ENCODE peak calls at places on chromosomes 4 and X, in six cellular contexts. One of them, this sample, is unnamed.

GRCh38 chr4:17854076-17854475 is 43.3 kb downstream of the NCAPG start:
- DNase-seq in fibroblast of the aortic adventitia: no peak
- DNase-seq in colonic mucosa: no peak
- DNase-seq in A673: peak
- DNase-seq in HepG2: no peak
- DNase-seq in lower leg skin: no peak
- DNase-seq in this sample: no peak

GRCh38 chr4:153488006-153488718 is 22.0 kb downstream of the TMEM131L start:
- DNase-seq in HepG2: no peak
- DNase-seq in A673: no peak
- DNase-seq in fibroblast of the aortic adventitia: peak
- DNase-seq in colonic mucosa: no peak
- DNase-seq in lower leg skin: no peak
- DNase-seq in this sample: peak

GRCh38 chrX:17547658-17548057 is 172.7 kb downstream of the NHS start:
- DNase-seq in HepG2: peak
- DNase-seq in lower leg skin: peak
- DNase-seq in fibroblast of the aortic adventitia: peak
- DNase-seq in colonic mucosa: peak
- DNase-seq in A673: no peak
- DNase-seq in this sample: peak

GRCh38 chrX:68238568-68238967 is 194.7 kb downstream of the OPHN1 start:
- DNase-seq in fibroblast of the aortic adventitia: no peak
- DNase-seq in HepG2: no peak
- DNase-seq in A673: peak
- DNase-seq in colonic mucosa: no peak
- DNase-seq in lower leg skin: no peak
- DNase-seq in this sample: peak

GRCh38 chrX:47169726-47170515 is 23.7 kb upstream of the UBA1 start:
- DNase-seq in colonic mucosa: no peak
- DNase-seq in fibroblast of the aortic adventitia: peak
- DNase-seq in HepG2: no peak
- DNase-seq in lower leg skin: peak
- DNase-seq in A673: no peak
- DNase-seq in this sample: no peak

GRCh38 chrX:48045410-48046311 is 25.8 kb downstream of the ZNF630 start:
- DNase-seq in lower leg skin: no peak
- DNase-seq in colonic mucosa: peak
- DNase-seq in A673: peak
- DNase-seq in HepG2: peak
- DNase-seq in fibroblast of the aortic adventitia: peak
- DNase-seq in this sample: peak

GRCh38 chr4:141871086-141871485 is 234.7 kb downstream of the IL15 start:
- DNase-seq in HepG2: no peak
- DNase-seq in fibroblast of the aortic adventitia: peak
- DNase-seq in colonic mucosa: no peak
- DNase-seq in lower leg skin: no peak
- DNase-seq in A673: no peak
- DNase-seq in this sample: peak

GRCh38 chrX:34559325-34559724 is 97.8 kb downstream of the TMEM47 start:
- DNase-seq in HepG2: no peak
- DNase-seq in lower leg skin: no peak
- DNase-seq in colonic mucosa: no peak
- DNase-seq in fibroblast of the aortic adventitia: peak
- DNase-seq in A673: peak
- DNase-seq in this sample: peak

GRCh38 chr4:114373508-114373907 is 225.1 kb upstream of the UGT8 start:
- DNase-seq in HepG2: no peak
- DNase-seq in lower leg skin: no peak
- DNase-seq in colonic mucosa: no peak
- DNase-seq in fibroblast of the aortic adventitia: no peak
- DNase-seq in A673: no peak
- DNase-seq in this sample: no peak

GRCh38 chr4:151358266-151358665 is 32.9 kb upstream of the SH3D19 start:
- DNase-seq in HepG2: no peak
- DNase-seq in colonic mucosa: no peak
- DNase-seq in fibroblast of the aortic adventitia: peak
- DNase-seq in lower leg skin: no peak
- DNase-seq in A673: no peak
- DNase-seq in this sample: peak

GRCh38 chr4:26864904-26865303 is 4.3 kb downstream of the STIM2 start:
- DNase-seq in A673: no peak
- DNase-seq in fibroblast of the aortic adventitia: no peak
- DNase-seq in HepG2: no peak
- DNase-seq in lower leg skin: no peak
- DNase-seq in colonic mucosa: no peak
- DNase-seq in this sample: no peak
- H3K4me3 ChIP-seq in A673: no peak
- H3K4me3 ChIP-seq in fibroblast of the aortic adventitia: no peak
- H3K4me3 ChIP-seq in HepG2: no peak
- H3K4me3 ChIP-seq in lower leg skin: no peak
- H3K4me3 ChIP-seq in colonic mucosa: no peak
- H3K4me3 ChIP-seq in this sample: no peak

GRCh38 chr4:95106408-95106928 is 348.7 kb downstream of the BMPR1B start:
- DNase-seq in HepG2: no peak
- DNase-seq in lower leg skin: no peak
- DNase-seq in A673: no peak
- DNase-seq in fibroblast of the aortic adventitia: peak
- DNase-seq in colonic mucosa: no peak
- DNase-seq in this sample: peak
- TF ChIP-seq CTCF in HepG2: no peak
- TF ChIP-seq CTCF in lower leg skin: no peak
- TF ChIP-seq CTCF in A673: no peak
- TF ChIP-seq CTCF in fibroblast of the aortic adventitia: no peak
- TF ChIP-seq CTCF in colonic mucosa: no peak
- TF ChIP-seq CTCF in this sample: no peak

GRCh38 chrX:15956684-15957083 is 102.1 kb upstream of the AP1S2 start:
- DNase-seq in A673: peak
- DNase-seq in fibroblast of the aortic adventitia: no peak
- DNase-seq in colonic mucosa: no peak
- DNase-seq in HepG2: no peak
- DNase-seq in lower leg skin: no peak
- DNase-seq in this sample: peak
- H3K4me3 ChIP-seq in A673: no peak
- H3K4me3 ChIP-seq in fibroblast of the aortic adventitia: no peak
- H3K4me3 ChIP-seq in colonic mucosa: no peak
- H3K4me3 ChIP-seq in HepG2: no peak
- H3K4me3 ChIP-seq in lower leg skin: no peak
- H3K4me3 ChIP-seq in this sample: no peak

DNA sequence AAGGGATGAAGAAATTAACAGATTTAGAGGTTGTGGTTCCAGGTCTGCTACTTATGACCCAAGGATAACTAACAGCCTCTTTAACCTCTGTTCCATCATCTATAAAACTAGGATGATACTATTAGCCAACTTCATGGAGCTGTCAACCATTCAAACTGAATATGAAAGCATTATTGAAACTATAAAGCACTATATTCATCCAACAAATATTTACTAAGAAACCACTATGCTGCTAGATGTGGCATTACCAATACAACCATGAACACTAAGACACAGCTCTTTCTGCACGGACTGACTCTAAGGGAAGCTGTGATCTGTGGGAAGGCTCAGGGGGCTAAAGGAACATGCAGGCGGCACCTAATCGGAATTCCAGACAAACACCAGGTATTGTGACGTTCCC is 66.0 kb downstream of the APBB2 start:
- DNase-seq in A673: no peak
- DNase-seq in HepG2: no peak
- DNase-seq in fibroblast of the aortic adventitia: no peak
- DNase-seq in lower leg skin: no peak
- DNase-seq in colonic mucosa: no peak
- DNase-seq in this sample: no peak
- TF ChIP-seq CTCF in A673: no peak
- TF ChIP-seq CTCF in HepG2: no peak
- TF ChIP-seq CTCF in fibroblast of the aortic adventitia: no peak
- TF ChIP-seq CTCF in lower leg skin: no peak
- TF ChIP-seq CTCF in colonic mucosa: no peak
- TF ChIP-seq CTCF in this sample: no peak

DNA sequence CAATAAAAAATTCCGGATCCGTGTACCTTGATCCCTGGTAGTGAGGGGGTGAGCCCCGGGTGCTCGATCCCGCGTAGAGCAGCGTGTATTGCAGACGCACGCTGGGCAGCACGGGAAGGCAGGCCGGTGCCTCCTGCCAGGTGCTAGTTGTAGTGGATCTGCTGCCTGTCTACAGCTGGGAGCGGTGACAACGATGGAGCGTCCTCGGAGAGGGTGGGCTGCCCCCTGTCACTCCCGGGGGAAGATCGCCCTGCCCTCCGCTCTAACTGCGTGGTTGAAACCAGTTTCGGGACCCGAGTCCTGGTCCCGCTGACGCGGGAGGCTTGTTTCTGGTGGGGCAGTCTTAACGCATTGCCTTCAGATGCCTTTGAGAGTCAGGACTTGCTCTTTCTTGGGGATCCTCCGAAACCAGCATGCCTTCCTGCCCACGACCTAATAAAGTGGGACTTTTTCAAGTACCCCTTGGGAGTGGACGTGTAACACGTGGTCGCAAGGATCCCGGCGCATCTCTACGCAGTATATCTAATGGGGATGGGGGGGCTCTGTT is 2.7 kb upstream of the NKX6-1 start:
- DNase-seq in fibroblast of the aortic adventitia: no peak
- DNase-seq in A673: no peak
- DNase-seq in HepG2: no peak
- DNase-seq in lower leg skin: no peak
- DNase-seq in colonic mucosa: no peak
- DNase-seq in this sample: no peak
- H3K4me3 ChIP-seq in fibroblast of the aortic adventitia: no peak
- H3K4me3 ChIP-seq in A673: no peak
- H3K4me3 ChIP-seq in HepG2: no peak
- H3K4me3 ChIP-seq in lower leg skin: no peak
- H3K4me3 ChIP-seq in colonic mucosa: no peak
- H3K4me3 ChIP-seq in this sample: no peak

DNA sequence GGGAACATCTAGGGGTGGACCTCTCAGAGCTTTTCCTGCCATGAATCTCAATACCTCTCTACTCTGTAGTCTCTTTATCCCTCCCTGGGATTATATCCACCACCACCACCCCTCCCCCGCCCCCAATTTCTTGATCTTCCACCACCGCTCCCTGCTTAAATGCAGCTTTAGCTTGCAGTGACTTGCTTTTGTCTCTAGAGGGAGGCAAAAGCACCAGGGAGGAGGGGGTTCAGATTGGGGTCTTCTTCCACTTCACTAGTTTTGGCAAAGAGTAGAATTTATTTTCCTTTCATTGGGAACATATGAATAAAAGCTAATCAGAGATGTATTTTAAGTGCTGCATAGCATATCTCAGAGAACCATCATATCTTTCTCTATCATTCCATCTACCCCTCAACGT is 5.5 kb downstream of the ARHGAP36 start:
- DNase-seq in A673: no peak
- DNase-seq in lower leg skin: no peak
- DNase-seq in colonic mucosa: no peak
- DNase-seq in HepG2: no peak
- DNase-seq in fibroblast of the aortic adventitia: no peak
- DNase-seq in this sample: no peak
- TF ChIP-seq CTCF in A673: peak
- TF ChIP-seq CTCF in lower leg skin: no peak
- TF ChIP-seq CTCF in colonic mucosa: no peak
- TF ChIP-seq CTCF in HepG2: peak
- TF ChIP-seq CTCF in fibroblast of the aortic adventitia: no peak
- TF ChIP-seq CTCF in this sample: no peak

DNA sequence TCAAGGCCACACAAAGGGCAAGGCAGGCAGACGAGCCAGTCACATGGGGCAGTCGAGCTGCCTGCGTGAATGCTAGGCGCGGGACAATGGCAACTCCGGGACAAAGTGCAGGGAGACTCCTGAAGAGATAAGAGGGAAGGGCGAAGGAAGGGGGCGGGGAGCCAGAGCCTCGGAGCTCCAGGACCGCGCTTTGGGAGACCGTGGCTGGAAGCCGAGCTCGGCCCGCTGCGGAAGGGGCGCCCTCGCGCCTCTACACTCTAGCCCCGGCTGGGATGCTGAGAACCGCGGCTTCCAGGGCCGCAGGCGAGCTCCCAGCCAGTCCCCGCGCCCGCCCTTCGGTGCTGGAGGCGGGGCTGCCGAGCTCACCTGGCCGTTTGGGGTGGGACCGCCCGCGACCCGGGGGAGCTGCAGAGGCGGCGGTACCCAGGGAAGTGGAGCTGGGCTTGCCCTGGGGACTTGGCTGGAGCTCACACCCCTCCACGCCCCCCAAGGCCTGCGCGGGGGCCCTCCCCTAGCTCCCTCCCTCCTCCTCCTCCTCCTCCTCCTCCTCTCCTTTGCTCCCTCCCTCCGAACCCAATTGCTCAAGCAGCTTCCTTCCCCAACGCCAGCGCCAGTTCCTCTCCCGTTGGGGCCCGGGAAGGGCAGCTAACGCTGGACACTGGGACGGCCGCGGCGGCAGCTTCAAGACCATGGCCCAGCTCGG is at the start of gene SOWAHD:
- DNase-seq in lower leg skin: no peak
- DNase-seq in A673: no peak
- DNase-seq in colonic mucosa: peak
- DNase-seq in HepG2: peak
- DNase-seq in fibroblast of the aortic adventitia: no peak
- DNase-seq in this sample: peak
- H3K4me3 ChIP-seq in lower leg skin: peak
- H3K4me3 ChIP-seq in A673: peak
- H3K4me3 ChIP-seq in colonic mucosa: peak
- H3K4me3 ChIP-seq in HepG2: peak
- H3K4me3 ChIP-seq in fibroblast of the aortic adventitia: peak
- H3K4me3 ChIP-seq in this sample: peak

GRCh38 chr4:77471821-77472495 is 133.7 kb upstream of the CXCL13 start:
- DNase-seq in lower leg skin: no peak
- DNase-seq in fibroblast of the aortic adventitia: no peak
- DNase-seq in HepG2: no peak
- DNase-seq in A673: no peak
- DNase-seq in colonic mucosa: no peak
- DNase-seq in this sample: peak

DNA sequence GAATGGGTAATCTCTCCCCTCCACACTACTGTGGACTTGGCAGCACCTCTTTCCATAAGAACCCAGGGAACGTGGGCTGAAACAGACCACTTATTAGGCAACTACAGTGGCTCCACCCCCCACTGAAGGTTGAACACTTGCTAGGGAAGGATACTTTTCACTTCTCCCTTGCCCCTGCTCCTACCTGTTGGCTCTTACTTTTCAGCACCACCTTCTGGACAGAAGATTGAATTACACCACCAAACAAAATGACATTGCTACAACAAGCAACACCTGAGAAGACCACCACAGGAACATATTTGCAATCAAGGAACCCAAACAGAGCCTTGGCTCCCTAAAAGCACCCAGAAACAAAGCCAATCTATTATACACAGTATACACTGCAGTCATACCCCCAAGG is 132.1 kb upstream of the CXCL13 start:
- DNase-seq in HepG2: peak
- DNase-seq in colonic mucosa: no peak
- DNase-seq in A673: peak
- DNase-seq in lower leg skin: no peak
- DNase-seq in fibroblast of the aortic adventitia: peak
- DNase-seq in this sample: peak
- TF ChIP-seq CTCF in HepG2: peak
- TF ChIP-seq CTCF in colonic mucosa: peak
- TF ChIP-seq CTCF in A673: peak
- TF ChIP-seq CTCF in lower leg skin: no peak
- TF ChIP-seq CTCF in fibroblast of the aortic adventitia: peak
- TF ChIP-seq CTCF in this sample: peak

GRCh38 chr4:137124278-137124932 is 407.9 kb downstream of the PCDH18 start:
- DNase-seq in A673: peak
- DNase-seq in HepG2: peak
- DNase-seq in fibroblast of the aortic adventitia: peak
- DNase-seq in colonic mucosa: no peak
- DNase-seq in lower leg skin: no peak
- DNase-seq in this sample: peak
- H3K4me3 ChIP-seq in A673: peak
- H3K4me3 ChIP-seq in HepG2: no peak
- H3K4me3 ChIP-seq in fibroblast of the aortic adventitia: no peak
- H3K4me3 ChIP-seq in colonic mucosa: peak
- H3K4me3 ChIP-seq in lower leg skin: no peak
- H3K4me3 ChIP-seq in this sample: no peak

This sample was measured in epithelial cell of esophagus.